ENCODE peak calls at places on chromosomes 3 and 15, in ten cellular contexts. Q, Z, I, P, V, L, J, S, O and U are unnamed samples. For H3K27me3, the result is how much of the 10 kb centered on the place peaks cover.

GRCh38 chr3:71428841-71429609 is 154.5 kb downstream of the FOXP1 start:
- DNase-seq in V (no peak), O (no peak), L (peak), Q (no peak), I (peak), S (no peak), J (no peak), P (no peak), Z (no peak), U (no peak)

GRCh38 chr3:69203631-69204314 is 81.4 kb upstream of the LMOD3 start:
- DNase-seq in L (no peak), V (no peak), P (no peak), O (no peak), Z (no peak), S (no peak), J (no peak), Q (no peak), I (no peak), U (no peak)

GRCh38 chr15:42729409-42729808 is 7.5 kb downstream of the CDAN1 start:
- DNase-seq in L (no peak), J (no peak), Q (no peak), S (no peak), P (no peak), O (no peak), Z (peak), V (no peak), I (no peak), U (no peak)

GRCh38 chr3:155737844-155738460 is 6.9 kb downstream of the PLCH1 start:
- DNase-seq in S (peak), I (peak), P (no peak), Z (no peak), V (no peak), J (peak), Q (no peak), L (no peak), O (peak), U (no peak)

GRCh38 chr3:156680243-156680930 is 6.0 kb downstream of the TIPARP start:
- DNase-seq in I (no peak), Q (no peak), Z (no peak), L (no peak), V (no peak), O (no peak), J (no peak), P (no peak), S (no peak), U (no peak)

GRCh38 chr3:40920041-40920440 is 279.3 kb upstream of the CTNNB1 start:
- DNase-seq in Q (no peak), J (no peak), O (peak), Z (no peak), L (no peak), S (no peak), V (no peak), I (no peak), P (no peak), U (no peak)

GRCh38 chr3:40719660-40720287 is 195.0 kb downstream of the ZNF621 start:
- DNase-seq in Q (no peak), O (peak), J (no peak), I (no peak), S (peak), V (no peak), L (no peak), Z (no peak), P (no peak), U (peak)

GRCh38 chr15:62483817-62484216 is 318.7 kb upstream of the C2CD4B start:
- DNase-seq in O (no peak), J (peak), I (peak), L (no peak), S (no peak), Q (no peak), V (no peak), P (no peak), Z (peak), U (no peak)

GRCh38 chr15:58467121-58467721 is 35.4 kb downstream of the LIPC start:
- DNase-seq in Q (no peak), S (peak), J (no peak), Z (no peak), P (no peak), V (no peak), I (no peak), L (no peak), O (no peak), U (no peak)

GRCh38 chr3:138835177-138835757 is 539 bp upstream of the PIK3CB start:
- DNase-seq in V (no peak), P (no peak), O (no peak), Q (no peak), L (no peak), Z (no peak), S (no peak), J (no peak), I (no peak), U (no peak)

GRCh38 chr3:99549918-99550603 is 88.3 kb upstream of the COL8A1 start:
- DNase-seq in O (no peak), Q (no peak), I (no peak), L (no peak), S (no peak), V (no peak), J (no peak), P (no peak), Z (no peak), U (no peak)

GRCh38 chr3:16102905-16103364 is 71.5 kb upstream of the GALNT15 start:
- DNase-seq in I (no peak), Q (no peak), S (peak), O (no peak), P (no peak), Z (no peak), V (no peak), J (no peak), L (no peak), U (no peak)

GRCh38 chr3:47540281-47540680 is 26.8 kb upstream of the ELP6 start:
- DNase-seq in J (no peak), I (no peak), Z (no peak), S (no peak), V (no peak), P (no peak), Q (no peak), O (no peak), L (no peak), U (no peak)

GRCh38 chr3:185824051-185824466 is 783 bp downstream of the IGF2BP2 start:
- DNase-seq in Q (no peak), V (peak), L (no peak), O (peak), Z (peak), J (peak), S (no peak), P (no peak), I (peak), U (no peak)

GRCh38 chr15:85766007-85766831 is 28.5 kb downstream of the KLHL25 start:
- DNase-seq in Q (no peak), V (no peak), L (no peak), Z (no peak), I (no peak), O (no peak), P (peak), S (no peak), J (no peak), U (no peak)

GRCh38 chr3:98962189-98962930 is 60.9 kb upstream of the DCBLD2 start:
- DNase-seq in S (peak), Q (no peak), O (no peak), I (no peak), P (no peak), J (no peak), Z (no peak), V (no peak), L (no peak), U (no peak)

GRCh38 chr15:69045810-69046209 is 31.3 kb downstream of the NOX5 start:
- DNase-seq in L (no peak), J (no peak), I (no peak), P (no peak), O (peak), Z (no peak), Q (no peak), V (no peak), S (peak), U (no peak)

GRCh38 chr3:4739289-4740236 is 239.7 kb upstream of the BHLHE40 start:
- DNase-seq in L (no peak), O (no peak), P (no peak), I (no peak), Q (peak), J (no peak), S (no peak), Z (no peak), V (no peak), U (no peak)

DNA sequence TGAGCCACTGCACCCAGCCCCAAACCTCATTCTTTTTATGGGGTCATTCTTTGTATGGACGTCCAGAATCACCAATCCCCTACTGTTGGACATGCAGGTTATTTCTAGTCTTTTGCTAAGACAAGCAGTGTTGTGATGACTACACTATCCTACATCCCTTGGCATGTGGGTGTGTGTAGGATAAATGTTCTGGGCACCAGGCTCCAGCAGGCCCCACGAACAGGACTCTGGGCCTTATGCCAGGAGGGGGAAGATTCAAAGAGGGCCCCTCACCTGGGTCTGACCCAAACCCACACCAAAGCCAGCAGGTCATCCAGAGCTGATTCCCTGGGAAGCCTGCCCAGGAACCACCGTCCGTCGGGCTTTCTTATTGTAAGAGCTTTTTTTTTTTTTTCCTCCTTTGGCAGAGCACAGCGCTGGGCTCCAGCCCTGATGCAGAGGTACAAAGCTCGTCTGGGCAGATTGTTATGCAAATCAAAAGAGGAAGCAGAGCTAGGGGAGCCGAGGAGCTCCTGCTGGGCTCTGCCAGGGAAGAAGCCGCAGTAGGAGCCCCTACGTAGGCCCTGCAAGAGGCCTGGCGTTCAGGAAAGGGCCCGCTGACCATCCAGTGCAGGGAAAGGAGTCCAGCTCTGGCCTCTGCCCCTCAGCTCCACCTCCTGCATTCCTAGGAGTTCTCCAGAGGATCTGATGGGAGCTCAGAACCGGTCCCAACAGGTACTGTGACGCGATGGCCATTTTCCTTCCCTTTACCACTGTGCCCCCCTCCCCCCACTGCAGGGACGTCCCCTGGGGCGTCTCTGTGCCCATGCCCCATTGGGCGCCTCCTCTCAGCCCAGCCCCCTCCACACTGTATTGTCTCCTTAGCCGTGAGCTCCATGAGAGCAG is 29.0 kb upstream of the FURIN start:
- DNase-seq in V (peak), Z (no peak), Q (no peak), I (peak), O (peak), P (no peak), J (peak), S (peak), L (no peak), U (no peak)
- TF ChIP-seq POLR2AphosphoS5 in V (peak), Z (no peak), Q (no peak), I (no peak), O (no peak), P (no peak), J (no peak), S (no peak), L (no peak), U (no peak)

DNA sequence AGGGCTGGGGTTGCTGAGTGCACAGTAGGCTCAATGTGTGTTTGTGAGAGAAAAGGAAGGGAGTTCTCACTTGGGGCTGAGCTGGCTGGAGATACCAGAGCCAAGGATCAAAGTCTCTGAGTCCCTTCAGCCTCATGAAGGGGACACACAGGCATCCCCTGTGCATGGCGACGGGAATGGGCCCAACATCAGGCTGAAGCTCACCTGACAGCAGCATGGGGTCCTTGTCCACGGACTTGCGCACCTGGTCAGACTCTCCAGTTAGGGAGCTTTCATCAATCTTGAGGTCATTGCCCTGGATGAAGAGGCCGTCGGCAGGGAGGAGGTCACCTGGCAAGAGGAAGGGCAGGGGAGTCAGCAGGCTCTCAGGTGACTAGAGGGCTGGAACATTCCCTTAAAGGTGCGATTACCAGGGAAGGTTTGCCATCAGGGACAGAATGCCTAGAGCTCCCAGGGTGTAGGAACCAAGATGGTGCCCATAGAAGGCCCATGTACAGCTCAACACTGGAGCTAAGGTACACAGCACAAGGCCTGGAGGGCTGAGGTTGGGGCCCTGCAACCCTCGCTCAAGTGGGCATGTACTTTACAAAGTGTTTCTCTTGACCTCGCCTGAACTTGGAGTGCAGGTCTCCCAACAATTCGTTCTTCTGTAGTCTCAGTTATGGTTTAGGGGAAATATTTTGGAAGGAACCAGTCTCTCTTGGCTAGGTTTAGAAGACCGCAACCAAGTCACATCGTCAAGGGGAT is 80.0 kb upstream of the SEC13 start:
- DNase-seq in J (no peak), Z (no peak), V (no peak), P (no peak), Q (no peak), I (no peak), O (no peak), L (no peak), S (no peak), U (no peak)
- H3K27ac ChIP-seq in J (no peak), Z (no peak), V (no peak), P (no peak), Q (no peak), I (no peak), O (no peak), L (no peak), S (no peak), U (no peak)

GRCh38 chr15:99502182-99502581 is 63.6 kb upstream of the MEF2A start:
- DNase-seq in S (no peak), P (peak), L (no peak), Z (no peak), Q (no peak), O (no peak), J (no peak), V (no peak), I (no peak), U (no peak)
- H3K27me3 ChIP-seq in S (under half), P (under half), L (under half), Z (under half), Q (under half), O (under half), J (under half), V (under half), I (under half), U (under half)

DNA sequence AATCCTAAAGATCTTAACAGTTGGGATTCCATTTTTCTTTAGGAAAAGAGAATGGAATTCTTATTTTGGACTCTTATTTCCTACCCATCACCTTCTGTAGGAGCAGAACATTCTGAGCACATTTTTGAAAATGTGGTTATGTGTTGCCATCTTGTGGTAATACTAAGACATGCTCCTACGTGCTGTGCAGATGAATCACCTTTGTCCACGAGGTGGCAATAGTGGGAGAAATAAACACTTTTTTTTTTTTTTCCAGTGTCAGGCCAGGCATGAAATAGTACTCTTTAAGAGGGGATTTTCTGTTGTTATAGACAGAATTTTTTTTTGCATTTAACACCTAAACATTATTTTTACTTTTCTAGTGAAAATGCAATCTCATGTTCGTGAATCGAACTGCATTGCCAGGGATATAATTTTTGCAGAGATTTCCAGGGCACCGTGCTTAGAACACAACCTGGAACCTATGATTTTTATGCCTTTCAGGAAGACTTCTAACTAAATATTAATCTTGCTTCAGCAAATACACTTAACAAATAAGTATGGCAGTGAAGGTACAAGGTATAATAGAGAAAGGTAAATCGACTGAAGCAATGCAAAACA is 196.6 kb downstream of the GAP43 start:
- DNase-seq in S (peak), O (peak), L (peak), P (no peak), Q (no peak), I (peak), V (no peak), J (peak), Z (peak), U (no peak)
- TF ChIP-seq POLR2AphosphoS5 in S (no peak), O (no peak), L (no peak), P (no peak), Q (no peak), I (no peak), V (no peak), J (peak), Z (no peak), U (no peak)

GRCh38 chr3:10164546-10165393 is at the start of gene IRAK2:
- DNase-seq in L (peak), J (peak), Q (peak), S (peak), P (peak), Z (peak), O (peak), I (peak), V (peak), U (no peak)
- H3K27ac ChIP-seq in L (peak), J (peak), Q (peak), S (peak), P (peak), Z (no peak), O (no peak), I (peak), V (peak), U (peak)